ENCODE peak calls at places on chromosome 12, in four cellular contexts. One of them, this sample, is unnamed.

GRCh38 chr12:10153271-10154144 is 18.4 kb downstream of the OLR1 start:
- DNase-seq in hippocampal formation: peak; percentile 67
- DNase-seq in ACHN: peak; percentile 71
- DNase-seq in cardiac muscle cell: peak; percentile 79
- DNase-seq in this sample: peak; percentile 47

GRCh38 chr12:43309845-43310405 is 242.1 kb downstream of the ADAMTS20 start:
- DNase-seq in hippocampal formation: no peak
- DNase-seq in ACHN: no peak
- DNase-seq in cardiac muscle cell: no peak
- DNase-seq in this sample: no peak

GRCh38 chr12:102811125-102811737 is 105.8 kb downstream of the PAH start:
- DNase-seq in hippocampal formation: no peak
- DNase-seq in ACHN: peak; percentile 51
- DNase-seq in cardiac muscle cell: peak; percentile 59
- DNase-seq in this sample: no peak

GRCh38 chr12:46942579-46942978 is 116.8 kb upstream of the SLC38A4 start:
- DNase-seq in hippocampal formation: no peak
- DNase-seq in ACHN: peak; percentile 44
- DNase-seq in cardiac muscle cell: no peak
- DNase-seq in this sample: no peak

GRCh38 chr12:55733021-55733555 is 4.3 kb upstream of the CD63 start:
- DNase-seq in hippocampal formation: no peak
- DNase-seq in ACHN: no peak
- DNase-seq in cardiac muscle cell: no peak
- DNase-seq in this sample: no peak

GRCh38 chr12:33438890-33439586 is 581 bp downstream of the SYT10 start:
- DNase-seq in hippocampal formation: no peak
- DNase-seq in ACHN: no peak
- DNase-seq in cardiac muscle cell: peak; percentile 52
- DNase-seq in this sample: no peak

GRCh38 chr12:30926243-30927209 is at the start of gene TSPAN11:
- DNase-seq in hippocampal formation: peak; percentile 39
- DNase-seq in ACHN: peak; percentile 8
- DNase-seq in cardiac muscle cell: peak; percentile 76
- DNase-seq in this sample: no peak

GRCh38 chr12:50074936-50075807 is 10.0 kb upstream of the SMARCD1 start:
- DNase-seq in hippocampal formation: peak; percentile 44
- DNase-seq in ACHN: peak; percentile 89
- DNase-seq in cardiac muscle cell: peak; percentile 91
- DNase-seq in this sample: peak; percentile 82

GRCh38 chr12:129750426-129750825 is 153.4 kb downstream of the TMEM132D start:
- DNase-seq in hippocampal formation: no peak
- DNase-seq in ACHN: no peak
- DNase-seq in cardiac muscle cell: no peak
- DNase-seq in this sample: no peak

GRCh38 chr12:3170423-3171194 is 93.4 kb downstream of the TSPAN9 start:
- DNase-seq in hippocampal formation: no peak
- DNase-seq in ACHN: peak; percentile 91
- DNase-seq in cardiac muscle cell: no peak
- DNase-seq in this sample: no peak

GRCh38 chr12:42962384-42962783 is 372.8 kb upstream of the PRICKLE1 start:
- DNase-seq in hippocampal formation: no peak
- DNase-seq in ACHN: peak; percentile 38
- DNase-seq in cardiac muscle cell: no peak
- DNase-seq in this sample: no peak

GRCh38 chr12:29396774-29397173 is 15.8 kb upstream of the ERGIC2 start:
- DNase-seq in hippocampal formation: no peak
- DNase-seq in ACHN: no peak
- DNase-seq in cardiac muscle cell: no peak
- DNase-seq in this sample: no peak

GRCh38 chr12:4719821-4720636 is at the start of gene GALNT8:
- DNase-seq in hippocampal formation: no peak
- DNase-seq in ACHN: no peak
- DNase-seq in cardiac muscle cell: no peak
- DNase-seq in this sample: no peak

GRCh38 chr12:108750471-108751402 is 19.4 kb upstream of the CORO1C start:
- DNase-seq in hippocampal formation: no peak
- DNase-seq in ACHN: no peak
- DNase-seq in cardiac muscle cell: no peak
- DNase-seq in this sample: no peak

GRCh38 chr12:117472983-117473382 is 111.6 kb upstream of the NOS1 start:
- DNase-seq in hippocampal formation: no peak
- DNase-seq in ACHN: peak; percentile 59
- DNase-seq in cardiac muscle cell: peak; percentile 48
- DNase-seq in this sample: no peak

GRCh38 chr12:124392991-124393790 is 98.3 kb downstream of the RFLNA start:
- DNase-seq in hippocampal formation: peak; percentile 58
- DNase-seq in ACHN: peak; percentile 83
- DNase-seq in cardiac muscle cell: no peak
- DNase-seq in this sample: no peak

GRCh38 chr12:1830981-1831930 is 10.9 kb downstream of the LRTM2 start:
- DNase-seq in hippocampal formation: no peak
- DNase-seq in ACHN: peak; percentile 81
- DNase-seq in cardiac muscle cell: peak; percentile 95
- DNase-seq in this sample: no peak

GRCh38 chr12:47758834-47759690 is at the start of gene RAPGEF3:
- DNase-seq in hippocampal formation: peak; percentile 83
- DNase-seq in ACHN: peak; percentile 98
- DNase-seq in cardiac muscle cell: peak; percentile 86
- DNase-seq in this sample: peak; percentile 70

GRCh38 chr12:44847888-44848770 is 28.0 kb downstream of the NELL2 start:
- DNase-seq in hippocampal formation: no peak
- DNase-seq in ACHN: no peak
- DNase-seq in cardiac muscle cell: no peak
- DNase-seq in this sample: peak; percentile 52

GRCh38 chr12:132166801-132167591 is 22.7 kb downstream of the NOC4L start:
- DNase-seq in hippocampal formation: no peak
- DNase-seq in ACHN: no peak
- DNase-seq in cardiac muscle cell: no peak
- DNase-seq in this sample: no peak

GRCh38 chr12:79737875-79738718 is 47.3 kb upstream of the PAWR start:
- DNase-seq in hippocampal formation: no peak
- DNase-seq in ACHN: peak; percentile 86
- DNase-seq in cardiac muscle cell: peak; percentile 79
- DNase-seq in this sample: no peak

GRCh38 chr12:114931025-114931424 is 247.1 kb upstream of the TBX3 start:
- DNase-seq in hippocampal formation: no peak
- DNase-seq in ACHN: no peak
- DNase-seq in cardiac muscle cell: no peak
- DNase-seq in this sample: no peak

GRCh38 chr12:95956557-95957145 is 13.5 kb downstream of the AMDHD1 start:
- DNase-seq in hippocampal formation: no peak
- DNase-seq in ACHN: no peak
- DNase-seq in cardiac muscle cell: no peak
- DNase-seq in this sample: no peak

GRCh38 chr12:32230607-32230982 is 123.9 kb downstream of the BICD1 start:
- DNase-seq in hippocampal formation: no peak
- DNase-seq in ACHN: no peak
- DNase-seq in cardiac muscle cell: no peak
- DNase-seq in this sample: no peak

GRCh38 chr12:124448955-124449622 is 118.3 kb downstream of the NCOR2 start:
- DNase-seq in hippocampal formation: no peak
- DNase-seq in ACHN: no peak
- DNase-seq in cardiac muscle cell: no peak
- DNase-seq in this sample: no peak

This sample was measured in activated T-cell treated with anti-CD3 and anti-CD28 coated beads, Interleukin-2, amount 50 U/mL, for 4 hours.